ENCODE peak calls at places on chromosomes 3 and 15, in eight cellular contexts. O, M, Y, J, Z, W, L and S are unnamed samples.

GRCh38 chr15:92674347-92674746 is 18.8 kb upstream of the FAM174B start:
- DNase-seq in J (no peak), W (no peak), Z (no peak), O (no peak), L (no peak), M (no peak), Y (no peak), S (no peak)

GRCh38 chr15:100252779-100253417 is 88.9 kb downstream of the ADAMTS17 start:
- DNase-seq in W (no peak), L (no peak), O (no peak), Y (no peak), Z (no peak), J (no peak), M (no peak), S (no peak)

GRCh38 chr15:95295311-95295710 is 1035.2 kb upstream of the NR2F2 start:
- DNase-seq in L (no peak), O (no peak), J (no peak), M (no peak), Z (no peak), Y (no peak), W (no peak), S (no peak)

GRCh38 chr15:59087731-59088130 is 17.2 kb upstream of the CCNB2 start:
- DNase-seq in M (no peak), J (no peak), Y (no peak), Z (no peak), L (no peak), W (no peak), O (no peak), S (no peak)

GRCh38 chr3:4721511-4721911 is 228.4 kb downstream of the ITPR1 start:
- DNase-seq in J (no peak), Z (no peak), W (no peak), L (no peak), M (no peak), Y (no peak), O (no peak), S (no peak)

GRCh38 chr3:107574650-107575049 is 51.9 kb downstream of the BBX start:
- DNase-seq in J (peak; percentile 36), Z (peak; percentile 32), L (no peak), O (peak; percentile 26), Y (no peak), W (no peak), M (no peak), S (no peak)

GRCh38 chr3:59263152-59263551 is 213.3 kb upstream of the CFAP20DC start:
- DNase-seq in Y (no peak), M (no peak), W (no peak), Z (no peak), O (no peak), J (no peak), L (peak; percentile 59), S (no peak)

GRCh38 chr3:151684104-151684503 is 49.6 kb upstream of the AADACL2 start:
- DNase-seq in L (no peak), M (no peak), Z (no peak), W (no peak), Y (no peak), O (no peak), J (no peak), S (no peak)

GRCh38 chr3:162400697-162401096 is 904.1 kb downstream of the OTOL1 start:
- DNase-seq in Z (no peak), L (no peak), W (no peak), Y (no peak), J (no peak), O (no peak), M (no peak), S (no peak)

DNA sequence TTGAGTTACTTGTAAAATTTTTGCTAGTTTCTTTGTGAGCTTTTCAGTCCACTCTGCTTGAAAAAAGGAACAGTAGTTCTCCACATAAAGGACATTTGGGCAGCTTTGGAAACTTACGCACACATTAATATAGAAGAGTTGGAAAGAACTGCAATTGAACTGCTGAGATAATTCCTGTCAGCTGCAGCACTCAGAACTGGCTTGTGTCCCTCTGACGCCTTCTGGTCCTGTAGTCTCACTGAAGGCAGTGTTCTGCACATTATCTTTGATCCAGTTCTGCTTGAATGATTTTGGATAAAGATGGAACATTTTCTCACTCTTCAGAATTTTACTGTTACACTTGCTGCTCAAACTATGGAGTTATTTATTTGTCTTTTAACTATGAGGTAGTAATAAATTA is 901.9 kb downstream of the OTOL1 start:
- DNase-seq in M (no peak), Z (no peak), W (no peak), Y (no peak), L (no peak), J (no peak), O (no peak), S (no peak)
- TF ChIP-seq CTCF in M (no peak), Z (no peak), W (no peak), Y (no peak), L (no peak), J (no peak), O (no peak), S (no peak)

GRCh38 chr3:43736558-43736995 is 45.8 kb downstream of the ABHD5 start:
- DNase-seq in L (no peak), W (no peak), J (no peak), M (no peak), Y (no peak), O (peak; percentile 65), Z (no peak), S (no peak)

GRCh38 chr3:43733459-43734384 is 43.0 kb downstream of the ABHD5 start:
- DNase-seq in Y (no peak), M (no peak), W (no peak), O (no peak), L (no peak), Z (peak; percentile 68), J (no peak), S (no peak)

GRCh38 chr3:43737001-43737440 is 46.3 kb downstream of the ABHD5 start:
- DNase-seq in M (no peak), Y (no peak), W (no peak), Z (no peak), L (no peak), J (no peak), O (peak; percentile 38), S (no peak)

GRCh38 chr3:43735618-43736017 is 44.9 kb downstream of the ABHD5 start:
- DNase-seq in W (no peak), L (no peak), M (no peak), Z (no peak), O (peak; percentile 17), J (no peak), Y (no peak), S (no peak)

DNA sequence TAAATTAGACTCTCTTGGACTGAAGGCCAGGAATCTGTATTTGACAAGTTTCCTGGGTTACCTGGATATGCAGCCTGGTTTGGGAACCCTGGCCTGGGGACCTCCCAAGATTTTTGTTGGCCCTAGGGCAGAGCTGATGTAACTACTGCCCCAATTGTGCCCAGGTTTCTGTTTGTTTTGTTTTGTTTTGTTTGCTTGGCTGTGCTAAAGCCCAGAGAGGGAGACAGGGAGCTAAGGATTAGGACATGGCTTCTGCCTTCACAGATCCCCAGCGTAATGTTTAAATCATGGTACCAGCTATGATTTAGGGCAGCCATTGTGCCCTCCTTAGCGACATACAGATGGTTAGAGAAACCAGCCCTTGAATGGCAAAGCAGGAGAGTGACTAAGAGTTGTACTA is 47.6 kb downstream of the ABHD5 start:
- DNase-seq in J (no peak), O (no peak), Z (no peak), W (no peak), M (no peak), L (no peak), Y (no peak), S (no peak)
- TF ChIP-seq CTCF in J (no peak), O (no peak), Z (no peak), W (no peak), M (no peak), L (no peak), Y (no peak), S (no peak)

DNA sequence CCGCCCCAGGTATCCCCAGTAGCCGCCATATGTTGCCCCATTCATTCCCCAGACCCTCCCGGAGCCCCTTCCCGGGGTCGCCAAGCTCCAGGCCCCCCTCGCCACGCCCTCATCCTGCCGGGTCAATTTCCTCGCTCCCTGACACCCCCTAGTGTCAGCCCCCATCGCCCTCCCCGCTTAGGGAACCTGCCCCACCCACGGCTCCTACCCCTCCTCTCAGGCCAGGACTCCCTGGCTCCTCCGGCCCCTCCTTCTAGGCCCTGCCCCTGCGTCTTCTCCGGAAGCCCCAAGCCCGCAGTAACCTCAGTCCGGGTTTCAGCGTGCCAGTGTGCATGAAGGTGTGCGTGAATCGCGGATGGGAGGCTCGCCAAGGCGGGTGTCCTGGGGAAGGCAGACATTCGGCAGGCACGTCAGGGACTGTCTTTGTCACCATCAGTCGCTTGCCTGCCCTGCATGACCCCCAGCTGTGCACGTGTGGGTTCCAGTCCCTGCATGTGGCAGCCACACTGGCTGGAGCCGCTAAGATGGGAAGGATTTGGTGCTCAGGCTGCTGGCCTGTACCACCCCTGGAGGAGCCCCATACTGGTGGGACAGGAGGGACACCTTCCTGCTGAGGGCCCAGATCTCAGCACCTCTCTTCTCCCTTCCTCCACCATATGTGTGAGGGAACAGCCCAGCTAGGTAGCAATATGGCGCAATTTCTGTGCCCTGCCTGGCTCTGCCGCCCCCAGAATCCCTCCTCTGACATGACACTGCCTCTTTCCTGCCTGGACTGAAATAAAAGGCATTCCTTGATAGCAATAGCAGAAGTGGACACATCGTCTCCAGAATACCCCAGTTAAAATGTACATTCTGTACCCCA is 704 bp downstream of the DISP2 start:
- DNase-seq in Y (no peak), J (peak; percentile 31), Z (no peak), M (no peak), O (no peak), W (no peak), L (peak; percentile 78), S (no peak)
- TF ChIP-seq CTCF in Y (no peak), J (peak; percentile 12), Z (no peak), M (no peak), O (peak; percentile 2), W (no peak), L (no peak), S (peak; percentile 16)

GRCh38 chr3:119388577-119388976 is 74.8 kb downstream of the TMEM39A start:
- DNase-seq in Z (no peak), M (no peak), Y (no peak), O (no peak), L (no peak), J (no peak), W (no peak), S (no peak)
- TF ChIP-seq CTCF in Z (no peak), M (no peak), Y (no peak), O (peak; percentile 27), L (no peak), J (no peak), W (no peak), S (peak; percentile 59)

GRCh38 chr15:96335429-96335807 is 4.9 kb downstream of the NR2F2 start:
- DNase-seq in W (no peak), O (no peak), J (no peak), Z (no peak), Y (no peak), L (no peak), M (no peak), S (no peak)

GRCh38 chr15:96337991-96338771 is 7.7 kb downstream of the NR2F2 start:
- DNase-seq in M (no peak), W (no peak), O (no peak), J (no peak), Y (no peak), L (no peak), Z (no peak), S (no peak)

GRCh38 chr15:96337354-96337990 is 7.0 kb downstream of the NR2F2 start:
- DNase-seq in Y (no peak), Z (no peak), O (no peak), W (no peak), M (no peak), J (no peak), L (no peak), S (no peak)

GRCh38 chr15:96336045-96336642 is 5.6 kb downstream of the NR2F2 start:
- DNase-seq in O (no peak), J (no peak), W (no peak), L (no peak), M (no peak), Y (no peak), Z (no peak), S (no peak)

GRCh38 chr15:96336643-96337353 is 6.3 kb downstream of the NR2F2 start:
- DNase-seq in J (no peak), Z (no peak), L (no peak), W (no peak), Y (no peak), O (no peak), M (no peak), S (no peak)
- TF ChIP-seq CTCF in J (no peak), Z (no peak), L (no peak), W (no peak), Y (no peak), O (no peak), M (no peak), S (no peak)